ENCODE peak calls at places on chromosomes 12 and 14, in seven cellular contexts. L is upper lobe of right lung, H is fibroblast of the aortic adventitia, O is neural crest cell, Z is GM23338, W is astrocyte of the spinal cord, A is AG09319. T is an unnamed sample.
A peak's percentile ranks its signal among the peaks of the same experiment; 100 is the strongest.

GRCh38 chr12:20883288-20883687 is 72.8 kb downstream of the SLCO1B3 start:
- DNase-seq in L (no peak), H (peak; percentile 93), O (no peak), Z (no peak), W (peak; percentile 16), A (no peak), T (no peak)

GRCh38 chr14:82855912-82856381 is 1322.3 kb upstream of the SEL1L start:
- DNase-seq in L (no peak), H (no peak), O (no peak), Z (peak; percentile 34), W (peak; percentile 68), A (no peak), T (no peak)

GRCh38 chr12:124564232-124564958 is 3.0 kb downstream of the NCOR2 start:
- DNase-seq in L (no peak), H (no peak), O (no peak), Z (peak; percentile 57), W (no peak), A (no peak), T (peak; percentile 54)

GRCh38 chr14:44966601-44967336 is 4.8 kb downstream of the TOGARAM1 start:
- DNase-seq in L (no peak), H (no peak), O (no peak), Z (no peak), W (no peak), A (no peak), T (no peak)

GRCh38 chr14:68942281-68943035 is 36.6 kb downstream of the ACTN1 start:
- DNase-seq in L (no peak), H (no peak), O (no peak), Z (no peak), W (no peak), A (no peak), T (no peak)

GRCh38 chr12:98221243-98221808 is 294.1 kb upstream of the TMPO start:
- DNase-seq in L (no peak), H (no peak), O (no peak), Z (no peak), W (peak; percentile 25), A (no peak), T (no peak)

GRCh38 chr12:112239020-112239419 is 113.7 kb downstream of the TRAFD1 start:
- DNase-seq in L (no peak), H (no peak), O (no peak), Z (no peak), W (no peak), A (no peak), T (no peak)

GRCh38 chr14:86971292-86971691 is 1021.7 kb downstream of the GALC start:
- DNase-seq in L (no peak), H (no peak), O (no peak), Z (no peak), W (no peak), A (no peak), T (no peak)

GRCh38 chr12:120495189-120495722 is 657 bp upstream of the DYNLL1 start:
- DNase-seq in L (no peak), H (no peak), O (no peak), Z (peak; percentile 28), W (no peak), A (no peak), T (no peak)

GRCh38 chr12:53036802-53037201 is 13.1 kb upstream of the TNS2 start:
- DNase-seq in L (no peak), H (no peak), O (no peak), Z (no peak), W (no peak), A (no peak), T (no peak)

GRCh38 chr12:93593833-93594232 is 21.4 kb downstream of the SOCS2 start:
- DNase-seq in L (no peak), H (no peak), O (no peak), Z (no peak), W (no peak), A (no peak), T (no peak)

GRCh38 chr12:93594766-93595165 is 22.3 kb downstream of the SOCS2 start:
- DNase-seq in L (no peak), H (no peak), O (no peak), Z (no peak), W (no peak), A (no peak), T (no peak)

GRCh38 chr12:93587601-93588000 is 15.1 kb downstream of the SOCS2 start:
- DNase-seq in L (no peak), H (no peak), O (no peak), Z (no peak), W (no peak), A (no peak), T (no peak)

GRCh38 chr12:93592641-93593396 is 20.3 kb downstream of the SOCS2 start:
- DNase-seq in L (no peak), H (no peak), O (no peak), Z (no peak), W (no peak), A (no peak), T (no peak)

DNA sequence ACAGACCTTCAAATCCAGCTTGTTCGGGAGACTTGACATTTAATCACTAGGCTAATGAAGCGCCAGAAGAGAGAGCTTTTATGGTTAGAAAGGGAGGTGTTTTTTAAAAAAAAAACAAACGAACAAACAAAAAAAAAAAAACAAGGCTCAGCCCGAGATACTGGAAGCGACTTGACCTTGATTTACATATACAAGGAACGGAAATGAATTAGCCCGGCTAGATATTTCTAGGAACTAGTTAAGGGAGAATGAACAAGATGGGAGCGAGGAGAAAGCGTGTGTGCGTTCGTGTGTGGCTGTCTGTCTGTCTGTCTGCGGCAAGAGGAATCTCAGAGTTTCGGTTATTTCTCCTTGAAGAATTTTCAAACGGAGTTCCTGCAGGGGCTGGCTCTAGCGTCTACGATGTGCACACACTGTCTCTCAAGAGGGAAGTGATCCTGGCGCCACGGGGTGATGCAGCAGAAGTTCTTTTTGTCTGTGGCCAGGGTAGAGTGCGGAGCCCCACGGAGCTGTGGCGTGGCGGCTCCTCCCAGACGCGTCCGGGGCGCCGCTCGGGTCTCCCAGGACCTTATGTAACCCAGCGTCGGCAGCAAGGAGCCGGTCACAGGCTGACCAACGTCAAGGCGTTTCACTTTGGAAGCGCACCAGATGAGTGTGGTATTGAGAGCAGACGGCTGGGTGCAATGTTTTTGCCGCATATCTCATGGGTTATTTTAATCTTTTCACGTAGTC is 18.8 kb downstream of the SOCS2 start:
- DNase-seq in L (peak; percentile 84), H (peak; percentile 74), O (peak; percentile 26), Z (peak; percentile 75), W (peak; percentile 89), A (peak; percentile 52), T (peak; percentile 59)
- TF ChIP-seq CTCF in L (no peak), H (no peak), O (no peak), Z (no peak), W (no peak), A (no peak), T (no peak)

GRCh38 chr12:94140556-94140955 is 7.8 kb upstream of the PLXNC1 start:
- DNase-seq in L (no peak), H (no peak), O (peak; percentile 16), Z (peak; percentile 79), W (no peak), A (no peak), T (peak; percentile 48)
- TF ChIP-seq CTCF in L (peak; percentile 27), H (no peak), O (peak; percentile 45), Z (peak; percentile 69), W (peak; percentile 39), A (peak; percentile 35), T (peak; percentile 52)

GRCh38 chr14:38208825-38209562 is 1.3 kb downstream of the SSTR1 start:
- DNase-seq in L (peak; percentile 66), H (peak; percentile 17), O (no peak), Z (peak; percentile 70), W (peak; percentile 23), A (no peak), T (no peak)
- TF ChIP-seq CTCF in L (peak; percentile 20), H (peak; percentile 3), O (peak; percentile 44), Z (no peak), W (peak; percentile 27), A (peak; percentile 26), T (no peak)

GRCh38 chr12:13283867-13284266 is 87.3 kb downstream of the EMP1 start:
- DNase-seq in L (no peak), H (no peak), O (no peak), Z (no peak), W (no peak), A (no peak), T (no peak)

GRCh38 chr12:13293086-13293485 is 96.6 kb downstream of the EMP1 start:
- DNase-seq in L (no peak), H (peak; percentile 3), O (no peak), Z (no peak), W (no peak), A (no peak), T (no peak)

GRCh38 chr12:13288501-13288900 is 92.0 kb downstream of the EMP1 start:
- DNase-seq in L (no peak), H (peak; percentile 89), O (no peak), Z (no peak), W (no peak), A (no peak), T (no peak)

GRCh38 chr12:13289644-13290285 is 93.2 kb downstream of the EMP1 start:
- DNase-seq in L (no peak), H (peak; percentile 64), O (no peak), Z (no peak), W (no peak), A (no peak), T (no peak)

DNA sequence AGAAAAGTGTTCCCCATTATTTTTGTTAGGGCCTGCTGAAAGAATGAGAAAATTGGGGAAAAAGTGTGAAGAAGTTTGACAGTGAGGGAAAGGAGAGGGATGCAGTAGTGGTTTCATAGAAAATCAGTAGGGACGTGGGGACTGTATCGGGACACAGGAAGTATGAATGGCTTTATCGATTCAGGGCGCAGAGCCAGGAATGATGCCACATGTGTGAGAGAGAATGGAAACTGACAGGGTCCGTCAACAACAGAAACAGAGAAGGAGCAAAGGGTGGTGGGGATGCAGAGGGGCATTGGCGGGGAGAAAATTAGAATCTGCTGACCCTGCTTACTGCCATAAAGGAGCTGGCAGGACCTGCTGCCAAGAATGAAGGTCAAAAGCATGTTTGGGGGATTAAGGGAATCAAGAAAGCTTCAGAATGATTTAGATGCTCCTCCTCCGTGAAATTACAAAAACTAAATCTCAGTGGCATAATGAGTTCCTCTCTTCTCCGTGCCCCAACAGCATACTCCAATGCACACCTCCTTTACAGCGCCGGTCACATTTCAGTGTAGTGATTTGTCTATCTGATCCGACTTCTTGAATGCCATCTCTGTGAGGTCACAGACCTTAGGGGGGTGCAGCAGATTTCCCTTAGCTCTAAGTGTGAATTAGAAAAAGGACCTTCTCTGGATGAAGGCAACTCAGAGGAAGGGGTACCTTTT is 92.6 kb downstream of the EMP1 start:
- DNase-seq in L (no peak), H (no peak), O (no peak), Z (no peak), W (no peak), A (no peak), T (no peak)
- TF ChIP-seq CTCF in L (no peak), H (no peak), O (no peak), Z (no peak), W (no peak), A (no peak), T (no peak)

GRCh38 chr12:14379508-14379907 is 14.0 kb downstream of the ATF7IP start:
- DNase-seq in L (no peak), H (no peak), O (no peak), Z (no peak), W (no peak), A (no peak), T (no peak)
- TF ChIP-seq CTCF in L (no peak), H (no peak), O (no peak), Z (no peak), W (no peak), A (no peak), T (no peak)

GRCh38 chr12:50283230-50283923 is at the start of gene LIMA1:
- DNase-seq in L (peak; percentile 97), H (peak; percentile 80), O (peak; percentile 73), Z (peak; percentile 96), W (peak; percentile 76), A (peak; percentile 56), T (peak; percentile 97)
- TF ChIP-seq CTCF in L (peak; percentile 33), H (no peak), O (no peak), Z (no peak), W (no peak), A (peak; percentile 36), T (no peak)

GRCh38 chr12:132416827-132417226 is 73.1 kb upstream of the FBRSL1 start:
- DNase-seq in L (no peak), H (no peak), O (no peak), Z (no peak), W (no peak), A (no peak), T (no peak)
- TF ChIP-seq CTCF in L (no peak), H (no peak), O (no peak), Z (no peak), W (no peak), A (no peak), T (no peak)